ENCODE peak calls at places on chromosomes 4 and X, in ten cellular contexts. One of them, this sample, is unnamed.

GRCh38 chr4:133775881-133776280 is 425.7 kb downstream of the PABPC4L start:
- DNase-seq in Panc1: no peak
- DNase-seq in IMR-90: peak
- DNase-seq in K562: no peak
- DNase-seq in fibroblast of lung: peak
- DNase-seq in heart right ventricle: no peak
- DNase-seq in ovary: no peak
- DNase-seq in WERI-Rb-1: no peak
- DNase-seq in A549: no peak
- DNase-seq in endodermal cell: no peak
- DNase-seq in this sample: no peak

GRCh38 chr4:184433258-184433892 is 41.0 kb downstream of the IRF2 start:
- DNase-seq in WERI-Rb-1: no peak
- DNase-seq in heart right ventricle: no peak
- DNase-seq in endodermal cell: no peak
- DNase-seq in K562: no peak
- DNase-seq in Panc1: no peak
- DNase-seq in A549: no peak
- DNase-seq in fibroblast of lung: no peak
- DNase-seq in ovary: no peak
- DNase-seq in IMR-90: peak
- DNase-seq in this sample: no peak

GRCh38 chrX:150361777-150362351 is 1.3 kb upstream of the MAMLD1 start:
- DNase-seq in endodermal cell: peak
- DNase-seq in A549: no peak
- DNase-seq in Panc1: no peak
- DNase-seq in ovary: peak
- DNase-seq in fibroblast of lung: peak
- DNase-seq in WERI-Rb-1: peak
- DNase-seq in K562: no peak
- DNase-seq in IMR-90: peak
- DNase-seq in heart right ventricle: no peak
- DNase-seq in this sample: peak

GRCh38 chr4:107155366-107155765 is 119.3 kb upstream of the DKK2 start:
- DNase-seq in endodermal cell: no peak
- DNase-seq in heart right ventricle: no peak
- DNase-seq in IMR-90: no peak
- DNase-seq in ovary: no peak
- DNase-seq in Panc1: no peak
- DNase-seq in fibroblast of lung: no peak
- DNase-seq in WERI-Rb-1: no peak
- DNase-seq in A549: no peak
- DNase-seq in K562: no peak
- DNase-seq in this sample: no peak

GRCh38 chr4:120749445-120750151 is 172.9 kb downstream of the PRDM5 start:
- DNase-seq in A549: no peak
- DNase-seq in K562: no peak
- DNase-seq in endodermal cell: no peak
- DNase-seq in ovary: no peak
- DNase-seq in heart right ventricle: no peak
- DNase-seq in fibroblast of lung: no peak
- DNase-seq in Panc1: no peak
- DNase-seq in WERI-Rb-1: peak
- DNase-seq in IMR-90: no peak
- DNase-seq in this sample: no peak

GRCh38 chr4:99945718-99946345 is 586 bp downstream of the DNAJB14 start:
- DNase-seq in A549: no peak
- DNase-seq in heart right ventricle: peak
- DNase-seq in Panc1: no peak
- DNase-seq in ovary: no peak
- DNase-seq in IMR-90: peak
- DNase-seq in endodermal cell: no peak
- DNase-seq in WERI-Rb-1: no peak
- DNase-seq in K562: peak
- DNase-seq in fibroblast of lung: peak
- DNase-seq in this sample: no peak

GRCh38 chrX:69163936-69164741 is 1.1 kb downstream of the PJA1 start:
- DNase-seq in K562: peak
- DNase-seq in ovary: peak
- DNase-seq in heart right ventricle: no peak
- DNase-seq in A549: no peak
- DNase-seq in WERI-Rb-1: peak
- DNase-seq in Panc1: no peak
- DNase-seq in fibroblast of lung: peak
- DNase-seq in IMR-90: no peak
- DNase-seq in endodermal cell: no peak
- DNase-seq in this sample: peak

GRCh38 chrX:53211391-53211978 is 13.5 kb downstream of the KDM5C start:
- DNase-seq in ovary: no peak
- DNase-seq in WERI-Rb-1: no peak
- DNase-seq in IMR-90: peak
- DNase-seq in endodermal cell: no peak
- DNase-seq in K562: no peak
- DNase-seq in A549: no peak
- DNase-seq in fibroblast of lung: peak
- DNase-seq in Panc1: no peak
- DNase-seq in heart right ventricle: no peak
- DNase-seq in this sample: no peak

GRCh38 chrX:149092179-149092578 is 412.9 kb downstream of the IDS start:
- DNase-seq in A549: no peak
- DNase-seq in heart right ventricle: no peak
- DNase-seq in IMR-90: no peak
- DNase-seq in Panc1: no peak
- DNase-seq in ovary: no peak
- DNase-seq in endodermal cell: no peak
- DNase-seq in K562: no peak
- DNase-seq in fibroblast of lung: no peak
- DNase-seq in WERI-Rb-1: no peak
- DNase-seq in this sample: no peak

GRCh38 chr4:187965726-187966125 is 29.8 kb upstream of the ZFP42 start:
- DNase-seq in IMR-90: no peak
- DNase-seq in K562: no peak
- DNase-seq in endodermal cell: no peak
- DNase-seq in Panc1: no peak
- DNase-seq in heart right ventricle: no peak
- DNase-seq in WERI-Rb-1: no peak
- DNase-seq in ovary: no peak
- DNase-seq in A549: no peak
- DNase-seq in fibroblast of lung: no peak
- DNase-seq in this sample: no peak

GRCh38 chr4:138111462-138112000 is 130.6 kb downstream of the SLC7A11 start:
- DNase-seq in Panc1: no peak
- DNase-seq in ovary: no peak
- DNase-seq in endodermal cell: peak
- DNase-seq in A549: no peak
- DNase-seq in heart right ventricle: no peak
- DNase-seq in WERI-Rb-1: no peak
- DNase-seq in IMR-90: peak
- DNase-seq in K562: no peak
- DNase-seq in fibroblast of lung: peak
- DNase-seq in this sample: no peak

GRCh38 chrX:10310502-10310901 is 153.7 kb downstream of the CLCN4 start:
- DNase-seq in fibroblast of lung: no peak
- DNase-seq in endodermal cell: no peak
- DNase-seq in heart right ventricle: no peak
- DNase-seq in ovary: no peak
- DNase-seq in K562: no peak
- DNase-seq in A549: no peak
- DNase-seq in Panc1: no peak
- DNase-seq in WERI-Rb-1: no peak
- DNase-seq in IMR-90: no peak
- DNase-seq in this sample: no peak

GRCh38 chrX:100864967-100865366 is 9.2 kb downstream of the NOX1 start:
- DNase-seq in WERI-Rb-1: no peak
- DNase-seq in A549: no peak
- DNase-seq in Panc1: no peak
- DNase-seq in K562: no peak
- DNase-seq in heart right ventricle: no peak
- DNase-seq in ovary: no peak
- DNase-seq in endodermal cell: no peak
- DNase-seq in fibroblast of lung: peak
- DNase-seq in IMR-90: peak
- DNase-seq in this sample: no peak

GRCh38 chrX:16664626-16665025 is 14.7 kb downstream of the S100G start:
- DNase-seq in WERI-Rb-1: no peak
- DNase-seq in IMR-90: no peak
- DNase-seq in endodermal cell: no peak
- DNase-seq in K562: no peak
- DNase-seq in ovary: no peak
- DNase-seq in Panc1: no peak
- DNase-seq in fibroblast of lung: no peak
- DNase-seq in heart right ventricle: no peak
- DNase-seq in A549: no peak
- DNase-seq in this sample: no peak

GRCh38 chrX:16666541-16666940 is 16.6 kb downstream of the S100G start:
- DNase-seq in Panc1: no peak
- DNase-seq in ovary: no peak
- DNase-seq in IMR-90: peak
- DNase-seq in A549: no peak
- DNase-seq in heart right ventricle: no peak
- DNase-seq in K562: no peak
- DNase-seq in endodermal cell: peak
- DNase-seq in fibroblast of lung: peak
- DNase-seq in WERI-Rb-1: no peak
- DNase-seq in this sample: no peak

GRCh38 chrX:16662402-16662801 is 12.4 kb downstream of the S100G start:
- DNase-seq in fibroblast of lung: no peak
- DNase-seq in IMR-90: no peak
- DNase-seq in ovary: no peak
- DNase-seq in endodermal cell: no peak
- DNase-seq in heart right ventricle: no peak
- DNase-seq in K562: no peak
- DNase-seq in A549: no peak
- DNase-seq in Panc1: no peak
- DNase-seq in WERI-Rb-1: no peak
- DNase-seq in this sample: no peak

GRCh38 chrX:16665089-16665488 is 15.1 kb downstream of the S100G start:
- DNase-seq in Panc1: no peak
- DNase-seq in IMR-90: peak
- DNase-seq in endodermal cell: no peak
- DNase-seq in WERI-Rb-1: no peak
- DNase-seq in fibroblast of lung: peak
- DNase-seq in K562: no peak
- DNase-seq in A549: no peak
- DNase-seq in ovary: no peak
- DNase-seq in heart right ventricle: no peak
- DNase-seq in this sample: no peak

GRCh38 chrX:16664059-16664458 is 14.1 kb downstream of the S100G start:
- DNase-seq in A549: no peak
- DNase-seq in ovary: no peak
- DNase-seq in Panc1: no peak
- DNase-seq in IMR-90: peak
- DNase-seq in WERI-Rb-1: no peak
- DNase-seq in endodermal cell: no peak
- DNase-seq in heart right ventricle: no peak
- DNase-seq in K562: no peak
- DNase-seq in fibroblast of lung: peak
- DNase-seq in this sample: no peak
- H3K27ac ChIP-seq in A549: no peak
- H3K27ac ChIP-seq in ovary: no peak
- H3K27ac ChIP-seq in Panc1: no peak
- H3K27ac ChIP-seq in IMR-90: no peak
- H3K27ac ChIP-seq in WERI-Rb-1: no peak
- H3K27ac ChIP-seq in endodermal cell: no peak
- H3K27ac ChIP-seq in heart right ventricle: no peak
- H3K27ac ChIP-seq in K562: no peak
- H3K27ac ChIP-seq in fibroblast of lung: no peak
- H3K27ac ChIP-seq in this sample: no peak

GRCh38 chr4:3387154-3387942 is 54.4 kb upstream of the HGFAC start:
- DNase-seq in heart right ventricle: no peak
- DNase-seq in K562: no peak
- DNase-seq in WERI-Rb-1: no peak
- DNase-seq in ovary: no peak
- DNase-seq in A549: no peak
- DNase-seq in endodermal cell: peak
- DNase-seq in fibroblast of lung: no peak
- DNase-seq in Panc1: no peak
- DNase-seq in IMR-90: no peak
- DNase-seq in this sample: no peak

GRCh38 chr4:3389186-3389878 is 52.4 kb upstream of the HGFAC start:
- DNase-seq in K562: no peak
- DNase-seq in IMR-90: no peak
- DNase-seq in ovary: no peak
- DNase-seq in Panc1: no peak
- DNase-seq in fibroblast of lung: no peak
- DNase-seq in heart right ventricle: no peak
- DNase-seq in A549: no peak
- DNase-seq in endodermal cell: no peak
- DNase-seq in WERI-Rb-1: no peak
- DNase-seq in this sample: no peak

GRCh38 chr4:3389879-3390840 is 51.6 kb upstream of the HGFAC start:
- DNase-seq in endodermal cell: peak
- DNase-seq in ovary: no peak
- DNase-seq in fibroblast of lung: no peak
- DNase-seq in heart right ventricle: no peak
- DNase-seq in Panc1: no peak
- DNase-seq in A549: no peak
- DNase-seq in WERI-Rb-1: no peak
- DNase-seq in IMR-90: no peak
- DNase-seq in K562: no peak
- DNase-seq in this sample: no peak

GRCh38 chr4:3387943-3388348 is 53.8 kb upstream of the HGFAC start:
- DNase-seq in Panc1: no peak
- DNase-seq in fibroblast of lung: peak
- DNase-seq in IMR-90: peak
- DNase-seq in K562: no peak
- DNase-seq in ovary: peak
- DNase-seq in WERI-Rb-1: no peak
- DNase-seq in endodermal cell: peak
- DNase-seq in A549: no peak
- DNase-seq in heart right ventricle: peak
- DNase-seq in this sample: no peak

GRCh38 chr4:3388461-3389185 is 53.1 kb upstream of the HGFAC start:
- DNase-seq in ovary: no peak
- DNase-seq in fibroblast of lung: peak
- DNase-seq in Panc1: no peak
- DNase-seq in IMR-90: peak
- DNase-seq in K562: no peak
- DNase-seq in A549: no peak
- DNase-seq in WERI-Rb-1: no peak
- DNase-seq in heart right ventricle: no peak
- DNase-seq in endodermal cell: peak
- DNase-seq in this sample: no peak
- H3K27ac ChIP-seq in ovary: peak
- H3K27ac ChIP-seq in fibroblast of lung: peak
- H3K27ac ChIP-seq in Panc1: peak
- H3K27ac ChIP-seq in IMR-90: peak
- H3K27ac ChIP-seq in K562: no peak
- H3K27ac ChIP-seq in A549: no peak
- H3K27ac ChIP-seq in WERI-Rb-1: no peak
- H3K27ac ChIP-seq in heart right ventricle: peak
- H3K27ac ChIP-seq in endodermal cell: peak
- H3K27ac ChIP-seq in this sample: no peak

GRCh38 chr4:145324161-145324560 is 143.8 kb upstream of the OTUD4 start:
- DNase-seq in A549: no peak
- DNase-seq in IMR-90: no peak
- DNase-seq in ovary: no peak
- DNase-seq in heart right ventricle: no peak
- DNase-seq in WERI-Rb-1: no peak
- DNase-seq in endodermal cell: no peak
- DNase-seq in K562: no peak
- DNase-seq in fibroblast of lung: peak
- DNase-seq in Panc1: no peak
- DNase-seq in this sample: no peak
- H3K27ac ChIP-seq in A549: no peak
- H3K27ac ChIP-seq in IMR-90: no peak
- H3K27ac ChIP-seq in ovary: no peak
- H3K27ac ChIP-seq in heart right ventricle: no peak
- H3K27ac ChIP-seq in WERI-Rb-1: no peak
- H3K27ac ChIP-seq in endodermal cell: no peak
- H3K27ac ChIP-seq in K562: no peak
- H3K27ac ChIP-seq in fibroblast of lung: no peak
- H3K27ac ChIP-seq in Panc1: no peak
- H3K27ac ChIP-seq in this sample: no peak

GRCh38 chr4:153408932-153409331 is 57.2 kb upstream of the TMEM131L start:
- DNase-seq in A549: no peak
- DNase-seq in heart right ventricle: no peak
- DNase-seq in fibroblast of lung: no peak
- DNase-seq in K562: no peak
- DNase-seq in ovary: no peak
- DNase-seq in IMR-90: peak
- DNase-seq in endodermal cell: no peak
- DNase-seq in WERI-Rb-1: no peak
- DNase-seq in Panc1: no peak
- DNase-seq in this sample: no peak
- H3K27ac ChIP-seq in A549: no peak
- H3K27ac ChIP-seq in heart right ventricle: no peak
- H3K27ac ChIP-seq in fibroblast of lung: no peak
- H3K27ac ChIP-seq in K562: peak
- H3K27ac ChIP-seq in ovary: no peak
- H3K27ac ChIP-seq in IMR-90: no peak
- H3K27ac ChIP-seq in endodermal cell: no peak
- H3K27ac ChIP-seq in WERI-Rb-1: no peak
- H3K27ac ChIP-seq in Panc1: no peak
- H3K27ac ChIP-seq in this sample: no peak

This sample was measured in CD4-positive, CD25-positive, alpha-beta regulatory T cell.